ENCODE peak calls at places on chromosomes 16 and 17, in four cellular contexts. G, U, N and V are unnamed samples.

GRCh38 chr16:55842369-55843104 is 9.6 kb upstream of the CES1 start:
- DNase-seq in G (peak; percentile 73), U (no peak), N (peak; percentile 51), V (peak; percentile 25)

GRCh38 chr16:84175351-84176081 is 11.3 kb downstream of the TAF1C start:
- DNase-seq in G (peak; percentile 80), U (no peak), N (peak; percentile 72), V (no peak)

GRCh38 chr17:28897769-28898259 is 281 bp upstream of the FLOT2 start:
- DNase-seq in G (no peak), U (no peak), N (no peak), V (no peak)

GRCh38 chr17:49878931-49879330 is 31.1 kb upstream of the TAC4 start:
- DNase-seq in G (no peak), U (no peak), N (no peak), V (no peak)

GRCh38 chr17:17345686-17346427 is 42.7 kb downstream of the NT5M start:
- DNase-seq in G (peak; percentile 2), U (no peak), N (no peak), V (no peak)

GRCh38 chr17:10036511-10037061 is 131.5 kb upstream of the RCVRN start:
- DNase-seq in G (no peak), U (peak; percentile 86), N (no peak), V (no peak)

GRCh38 chr16:48816393-48816792 is 206.4 kb upstream of the N4BP1 start:
- DNase-seq in G (no peak), U (no peak), N (no peak), V (no peak)

GRCh38 chr17:78682363-78682762 is 99.7 kb downstream of the CYTH1 start:
- DNase-seq in G (no peak), U (no peak), N (no peak), V (no peak)

GRCh38 chr17:82836823-82837357 is 2.9 kb downstream of the ZNF750 start:
- DNase-seq in G (no peak), U (no peak), N (no peak), V (peak; percentile 88)

GRCh38 chr16:89437991-89438390 is 52.4 kb downstream of the ANKRD11 start:
- DNase-seq in G (no peak), U (no peak), N (no peak), V (no peak)

GRCh38 chr16:27374794-27375499 is 27.0 kb upstream of the IL21R start:
- DNase-seq in G (peak; percentile 77), U (peak; percentile 41), N (peak; percentile 60), V (peak; percentile 93)

GRCh38 chr16:22739077-22739476 is 74.9 kb upstream of the HS3ST2 start:
- DNase-seq in G (no peak), U (no peak), N (no peak), V (no peak)

GRCh38 chr17:62724398-62725146 is 83.5 kb downstream of the MARCHF10 start:
- DNase-seq in G (no peak), U (no peak), N (peak; percentile 23), V (no peak)

GRCh38 chr16:82016268-82016667 is 5.0 kb upstream of the SDR42E1 start:
- DNase-seq in G (peak; percentile 25), U (no peak), N (peak; percentile 47), V (peak; percentile 22)

GRCh38 chr16:75011634-75012307 is 12.9 kb downstream of the ZNRF1 start:
- DNase-seq in G (peak; percentile 35), U (no peak), N (peak; percentile 83), V (no peak)

GRCh38 chr17:7515912-7516610 is 31.9 kb downstream of the POLR2A start:
- DNase-seq in G (peak; percentile 17), U (no peak), N (no peak), V (no peak)

GRCh38 chr16:80273635-80274538 is 266.9 kb upstream of the DYNLRB2 start:
- DNase-seq in G (no peak), U (no peak), N (no peak), V (no peak)

GRCh38 chr17:55632236-55632635 is 90.4 kb downstream of the TMEM100 start:
- DNase-seq in G (no peak), U (no peak), N (no peak), V (no peak)

GRCh38 chr17:55634702-55635101 is 88.0 kb downstream of the TMEM100 start:
- DNase-seq in G (no peak), U (no peak), N (no peak), V (no peak)

GRCh38 chr17:55639096-55639495 is 83.6 kb downstream of the TMEM100 start:
- DNase-seq in G (no peak), U (no peak), N (no peak), V (no peak)

GRCh38 chr17:55632893-55633292 is 89.8 kb downstream of the TMEM100 start:
- DNase-seq in G (no peak), U (no peak), N (no peak), V (no peak)

DNA sequence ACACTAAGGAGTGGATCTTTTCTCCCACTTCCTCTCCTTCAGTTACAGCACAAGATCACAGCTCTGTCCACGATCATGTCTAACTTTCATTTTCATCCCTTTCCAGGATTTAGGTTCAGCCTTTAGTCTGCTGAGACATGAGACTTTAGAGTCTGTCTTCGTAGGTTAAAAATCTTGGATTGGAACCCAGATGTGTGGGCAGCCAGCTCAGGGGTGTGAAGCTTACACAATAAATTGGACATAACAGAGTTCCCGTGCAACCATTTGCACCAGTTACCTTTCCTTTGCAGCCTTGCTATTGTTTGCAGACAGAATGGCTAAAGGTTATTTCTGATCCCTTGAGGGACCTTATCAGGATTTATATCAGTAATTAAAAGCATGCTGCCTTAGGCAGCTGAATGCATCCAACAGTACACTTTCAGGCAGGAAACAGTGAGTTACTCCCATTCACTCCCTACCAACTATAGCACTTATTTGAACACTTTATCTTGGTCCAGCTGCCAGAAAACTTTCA is 87.4 kb downstream of the TMEM100 start:
- DNase-seq in G (no peak), U (no peak), N (no peak), V (no peak)
- H3K9me3 ChIP-seq in G (no peaks in the 10 kb centered on the region), U (no peaks in the 10 kb centered on the region), N (no peaks in the 10 kb centered on the region), V (no peaks in the 10 kb centered on the region)

DNA sequence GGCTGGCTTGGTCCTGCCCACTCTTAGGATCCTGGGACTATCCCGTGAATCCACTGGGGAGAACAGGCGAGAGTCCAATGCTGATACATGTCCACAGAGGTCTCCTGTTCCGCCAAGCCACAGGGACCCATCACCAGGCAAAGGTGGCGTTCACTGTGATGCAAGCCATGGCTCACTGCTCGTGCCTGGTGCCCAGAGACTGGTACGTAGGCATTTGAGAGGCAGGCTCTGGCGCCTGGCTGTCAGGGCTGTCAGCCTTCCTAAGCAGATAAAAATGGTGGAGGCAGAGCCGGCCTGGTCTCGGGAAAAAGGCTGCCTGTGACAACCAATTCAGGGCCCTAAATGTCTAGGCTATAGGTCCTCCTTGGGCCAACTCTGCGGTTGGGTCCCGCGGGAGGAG is 2329.0 kb downstream of the TP53TG3F start:
- DNase-seq in G (no peak), U (no peak), N (no peak), V (no peak)
- H3K9me3 ChIP-seq in G (peaks cover 3% of the 10 kb centered on the region), U (peaks cover 14% of the 10 kb centered on the region), N (no peaks in the 10 kb centered on the region), V (peaks cover 3% of the 10 kb centered on the region)

DNA sequence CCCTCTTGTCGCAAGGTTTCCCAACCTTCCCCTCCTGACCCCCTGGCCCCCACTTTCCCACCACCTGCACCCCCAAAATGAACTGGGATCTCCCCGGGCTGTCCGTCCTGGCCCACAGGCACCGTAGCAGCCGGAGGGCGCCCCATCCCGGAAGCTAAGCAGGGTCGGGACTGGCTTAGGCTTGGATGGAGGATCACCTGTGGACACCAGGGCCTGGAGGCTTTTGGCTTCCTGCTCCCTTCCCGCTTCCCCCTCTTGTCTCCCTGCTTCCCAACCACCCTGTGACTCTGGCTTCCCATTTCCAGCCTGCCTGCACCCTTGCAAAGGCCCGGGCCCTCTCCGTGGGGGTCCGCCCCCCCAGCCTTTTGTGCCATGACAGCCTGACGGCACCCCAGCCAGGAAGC is 2291.3 kb downstream of the TP53TG3F start:
- DNase-seq in G (no peak), U (no peak), N (no peak), V (no peak)
- H3K9me3 ChIP-seq in G (no peaks in the 10 kb centered on the region), U (no peaks in the 10 kb centered on the region), N (no peaks in the 10 kb centered on the region), V (no peaks in the 10 kb centered on the region)

GRCh38 chr17:39058524-39058923 is 91.3 kb upstream of the FBXO47 start:
- DNase-seq in G (no peak), U (no peak), N (no peak), V (no peak)
- H3K9me3 ChIP-seq in G (no peaks in the 10 kb centered on the region), U (no peaks in the 10 kb centered on the region), N (no peaks in the 10 kb centered on the region), V (no peaks in the 10 kb centered on the region)

GRCh38 chr17:41141361-41141760 is 1.0 kb upstream of the KRTAP4-6 start:
- DNase-seq in G (no peak), U (no peak), N (no peak), V (no peak)
- H3K9me3 ChIP-seq in G (no peaks in the 10 kb centered on the region), U (peaks cover 40% of the 10 kb centered on the region), N (peaks cover 6% of the 10 kb centered on the region), V (peaks cover 10% of the 10 kb centered on the region)

GRCh38 chr17:22301353-22301745 is 609.0 kb downstream of the KCNJ18 start:
- DNase-seq in G (no peak), U (no peak), N (no peak), V (no peak)
- H3K9me3 ChIP-seq in G (no peaks in the 10 kb centered on the region), U (peaks cover 5% of the 10 kb centered on the region), N (no peaks in the 10 kb centered on the region), V (no peaks in the 10 kb centered on the region)

GRCh38 chr16:1342526-1343427 is 8.9 kb downstream of the TSR3 start:
- DNase-seq in G (peak; percentile 97), U (peak; percentile 92), N (peak; percentile 94), V (peak; percentile 99)
- H3K9me3 ChIP-seq in G (no peaks in the 10 kb centered on the region), U (no peaks in the 10 kb centered on the region), N (no peaks in the 10 kb centered on the region), V (no peaks in the 10 kb centered on the region)

DNA sequence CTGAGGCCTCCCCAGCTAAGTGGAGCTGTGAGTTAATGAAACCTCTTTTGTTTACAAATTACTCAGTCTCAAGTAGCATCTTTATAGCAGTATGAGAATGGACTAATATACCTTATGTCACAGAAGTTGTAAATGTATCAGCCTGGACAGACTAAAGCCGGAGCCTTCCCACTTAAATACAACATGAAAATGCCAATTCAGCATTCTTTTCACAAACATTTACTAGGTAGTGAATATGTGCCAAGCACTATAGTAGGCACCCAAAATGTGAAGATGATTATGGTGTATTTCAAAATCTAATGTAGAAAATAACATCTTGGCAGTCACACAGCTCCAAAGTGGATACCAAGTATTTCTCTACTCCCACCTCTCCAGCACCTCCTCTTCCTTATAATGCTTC is 693.0 kb downstream of the KCNJ2 start:
- DNase-seq in G (no peak), U (no peak), N (no peak), V (no peak)
- H3K9me3 ChIP-seq in G (no peaks in the 10 kb centered on the region), U (peaks cover 3% of the 10 kb centered on the region), N (no peaks in the 10 kb centered on the region), V (no peaks in the 10 kb centered on the region)

GRCh38 chr16:3388325-3388724 is 12.5 kb downstream of the ZSCAN32 start:
- DNase-seq in G (no peak), U (no peak), N (no peak), V (no peak)
- H3K9me3 ChIP-seq in G (peaks cover 26% of the 10 kb centered on the region), U (peaks cover 71% of the 10 kb centered on the region), N (peaks cover 12% of the 10 kb centered on the region), V (peaks cover 18% of the 10 kb centered on the region)